ENCODE peak calls at places on chromosomes 3 and 15, in six cellular contexts. H is mucosa of descending colon; R is memory B cell; V is AG08395; O is foreskin fibroblast; B is stimulated activated CD4-positive, alpha-beta T cell treated with anti-CD3 and anti-CD28 coated beads, Interleukin-15, amount 100 ng/mL, for 1 hour. C is an unnamed sample.

GRCh38 chr15:45714501-45715488 is 80.0 kb downstream of the SQOR start:
- DNase-seq in H (peak), R (no peak), V (peak), O (peak), B (no peak), C (no peak)

GRCh38 chr15:86611392-86612040 is 531.8 kb downstream of the AGBL1 start:
- DNase-seq in H (peak), R (no peak), V (peak), O (no peak), B (no peak), C (no peak)

GRCh38 chr3:117709108-117709507 is 999.5 kb downstream of the TUSC7 start:
- DNase-seq in H (no peak), R (no peak), V (no peak), O (no peak), B (no peak), C (no peak)

GRCh38 chr15:63344737-63345390 is 36.8 kb downstream of the CA12 start:
- DNase-seq in H (no peak), R (no peak), V (peak), O (peak), B (no peak), C (no peak)

GRCh38 chr3:194676471-194676870 is 4.5 kb upstream of the LSG1 start:
- DNase-seq in H (no peak), R (no peak), V (no peak), O (no peak), B (no peak), C (no peak)

GRCh38 chr15:40445411-40446055 is 4.8 kb downstream of the BAHD1 start:
- DNase-seq in H (peak), R (no peak), V (no peak), O (peak), B (no peak), C (no peak)

GRCh38 chr15:70271422-70272088 is 173.8 kb upstream of the TLE3 start:
- DNase-seq in H (no peak), R (no peak), V (peak), O (peak), B (no peak), C (no peak)

GRCh38 chr15:98870788-98871187 is 136.8 kb downstream of the PGPEP1L start:
- DNase-seq in H (no peak), R (no peak), V (no peak), O (no peak), B (no peak), C (no peak)

GRCh38 chr15:57227899-57228298 is 148.4 kb upstream of the CGNL1 start:
- DNase-seq in H (no peak), R (no peak), V (peak), O (peak), B (no peak), C (no peak)

GRCh38 chr3:14210843-14211594 is 32.4 kb downstream of the LSM3 start:
- DNase-seq in H (no peak), R (no peak), V (peak), O (peak), B (no peak), C (no peak)

GRCh38 chr15:64902863-64903262 is 8.8 kb upstream of the ANKDD1A start:
- DNase-seq in H (no peak), R (no peak), V (no peak), O (no peak), B (no peak), C (no peak)